ENCODE peak calls at places on chromosomes 5 and 9, in five cellular contexts. One of them, this sample, is unnamed.

GRCh38 chr9:10339152-10339551 is 273.6 kb downstream of the PTPRD start:
- DNase-seq in PC-3: no peak
- DNase-seq in T1000: no peak
- DNase-seq in stimulated activated CD4-positive, alpha-beta T cell treated with anti-CD3 and anti-CD28 coated beads, Interleukin-4, amount 100 ng/mL, for 1 hour: no peak
- DNase-seq in NCI-H460: no peak
- DNase-seq in this sample: no peak

GRCh38 chr5:75053286-75054109 is 1.1 kb upstream of the GCNT4 start:
- DNase-seq in PC-3: peak; percentile 55
- DNase-seq in T1000: peak; percentile 33
- DNase-seq in stimulated activated CD4-positive, alpha-beta T cell treated with anti-CD3 and anti-CD28 coated beads, Interleukin-4, amount 100 ng/mL, for 1 hour: peak; percentile 50
- DNase-seq in NCI-H460: peak; percentile 28
- DNase-seq in this sample: no peak

GRCh38 chr9:137918331-137919094 is 40.9 kb downstream of the CACNA1B start:
- DNase-seq in PC-3: no peak
- DNase-seq in T1000: no peak
- DNase-seq in stimulated activated CD4-positive, alpha-beta T cell treated with anti-CD3 and anti-CD28 coated beads, Interleukin-4, amount 100 ng/mL, for 1 hour: no peak
- DNase-seq in NCI-H460: no peak
- DNase-seq in this sample: peak; percentile 14

GRCh38 chr5:109917154-109917546 is 227.4 kb downstream of the MAN2A1 start:
- DNase-seq in PC-3: no peak
- DNase-seq in T1000: no peak
- DNase-seq in stimulated activated CD4-positive, alpha-beta T cell treated with anti-CD3 and anti-CD28 coated beads, Interleukin-4, amount 100 ng/mL, for 1 hour: no peak
- DNase-seq in NCI-H460: no peak
- DNase-seq in this sample: no peak

GRCh38 chr9:129878253-129878652 is 43.0 kb downstream of the USP20 start:
- DNase-seq in PC-3: no peak
- DNase-seq in T1000: no peak
- DNase-seq in stimulated activated CD4-positive, alpha-beta T cell treated with anti-CD3 and anti-CD28 coated beads, Interleukin-4, amount 100 ng/mL, for 1 hour: no peak
- DNase-seq in NCI-H460: no peak
- DNase-seq in this sample: no peak

GRCh38 chr5:148808864-148809642 is 17.4 kb upstream of the ADRB2 start:
- DNase-seq in PC-3: peak; percentile 74
- DNase-seq in T1000: no peak
- DNase-seq in stimulated activated CD4-positive, alpha-beta T cell treated with anti-CD3 and anti-CD28 coated beads, Interleukin-4, amount 100 ng/mL, for 1 hour: peak; percentile 26
- DNase-seq in NCI-H460: no peak
- DNase-seq in this sample: no peak

GRCh38 chr5:81789033-81789432 is 38.1 kb upstream of the SSBP2 start:
- DNase-seq in PC-3: peak; percentile 16
- DNase-seq in T1000: no peak
- DNase-seq in stimulated activated CD4-positive, alpha-beta T cell treated with anti-CD3 and anti-CD28 coated beads, Interleukin-4, amount 100 ng/mL, for 1 hour: no peak
- DNase-seq in NCI-H460: no peak
- DNase-seq in this sample: no peak

GRCh38 chr5:2039180-2039531 is 156.4 kb upstream of the IRX4 start:
- DNase-seq in PC-3: no peak
- DNase-seq in T1000: no peak
- DNase-seq in stimulated activated CD4-positive, alpha-beta T cell treated with anti-CD3 and anti-CD28 coated beads, Interleukin-4, amount 100 ng/mL, for 1 hour: no peak
- DNase-seq in NCI-H460: no peak
- DNase-seq in this sample: no peak

GRCh38 chr5:35803221-35803651 is 53.5 kb upstream of the IL7R start:
- DNase-seq in PC-3: no peak
- DNase-seq in T1000: peak; percentile 28
- DNase-seq in stimulated activated CD4-positive, alpha-beta T cell treated with anti-CD3 and anti-CD28 coated beads, Interleukin-4, amount 100 ng/mL, for 1 hour: no peak
- DNase-seq in NCI-H460: no peak
- DNase-seq in this sample: peak; percentile 58

GRCh38 chr9:12231832-12232231 is 461.4 kb upstream of the TYRP1 start:
- DNase-seq in PC-3: no peak
- DNase-seq in T1000: no peak
- DNase-seq in stimulated activated CD4-positive, alpha-beta T cell treated with anti-CD3 and anti-CD28 coated beads, Interleukin-4, amount 100 ng/mL, for 1 hour: no peak
- DNase-seq in NCI-H460: no peak
- DNase-seq in this sample: no peak

GRCh38 chr5:107817951-107818350 is 147.2 kb upstream of the EFNA5 start:
- DNase-seq in PC-3: no peak
- DNase-seq in T1000: no peak
- DNase-seq in stimulated activated CD4-positive, alpha-beta T cell treated with anti-CD3 and anti-CD28 coated beads, Interleukin-4, amount 100 ng/mL, for 1 hour: no peak
- DNase-seq in NCI-H460: no peak
- DNase-seq in this sample: no peak

GRCh38 chr5:36238896-36239295 is 2.8 kb downstream of the NADK2 start:
- DNase-seq in PC-3: no peak
- DNase-seq in T1000: no peak
- DNase-seq in stimulated activated CD4-positive, alpha-beta T cell treated with anti-CD3 and anti-CD28 coated beads, Interleukin-4, amount 100 ng/mL, for 1 hour: no peak
- DNase-seq in NCI-H460: no peak
- DNase-seq in this sample: no peak

GRCh38 chr9:73162987-73163763 is 11.5 kb downstream of the ANXA1 start:
- DNase-seq in PC-3: no peak
- DNase-seq in T1000: no peak
- DNase-seq in stimulated activated CD4-positive, alpha-beta T cell treated with anti-CD3 and anti-CD28 coated beads, Interleukin-4, amount 100 ng/mL, for 1 hour: no peak
- DNase-seq in NCI-H460: no peak
- DNase-seq in this sample: no peak

GRCh38 chr5:38208782-38209378 is 49.5 kb upstream of the EGFLAM start:
- DNase-seq in PC-3: peak; percentile 74
- DNase-seq in T1000: no peak
- DNase-seq in stimulated activated CD4-positive, alpha-beta T cell treated with anti-CD3 and anti-CD28 coated beads, Interleukin-4, amount 100 ng/mL, for 1 hour: no peak
- DNase-seq in NCI-H460: peak; percentile 61
- DNase-seq in this sample: peak; percentile 45

GRCh38 chr9:3960661-3961144 is 339.2 kb downstream of the GLIS3 start:
- DNase-seq in PC-3: peak; percentile 59
- DNase-seq in T1000: no peak
- DNase-seq in stimulated activated CD4-positive, alpha-beta T cell treated with anti-CD3 and anti-CD28 coated beads, Interleukin-4, amount 100 ng/mL, for 1 hour: no peak
- DNase-seq in NCI-H460: no peak
- DNase-seq in this sample: no peak

GRCh38 chr9:27194401-27195091 is 85.5 kb downstream of the TEK start:
- DNase-seq in PC-3: peak; percentile 72
- DNase-seq in T1000: no peak
- DNase-seq in stimulated activated CD4-positive, alpha-beta T cell treated with anti-CD3 and anti-CD28 coated beads, Interleukin-4, amount 100 ng/mL, for 1 hour: no peak
- DNase-seq in NCI-H460: no peak
- DNase-seq in this sample: no peak

GRCh38 chr5:168317521-168318147 is 26.2 kb downstream of the WWC1 start:
- DNase-seq in PC-3: peak; percentile 74
- DNase-seq in T1000: peak; percentile 64
- DNase-seq in stimulated activated CD4-positive, alpha-beta T cell treated with anti-CD3 and anti-CD28 coated beads, Interleukin-4, amount 100 ng/mL, for 1 hour: no peak
- DNase-seq in NCI-H460: peak; percentile 94
- DNase-seq in this sample: no peak

GRCh38 chr5:65986050-65986451 is 59.7 kb downstream of the ERBIN start:
- DNase-seq in PC-3: peak; percentile 43
- DNase-seq in T1000: no peak
- DNase-seq in stimulated activated CD4-positive, alpha-beta T cell treated with anti-CD3 and anti-CD28 coated beads, Interleukin-4, amount 100 ng/mL, for 1 hour: no peak
- DNase-seq in NCI-H460: no peak
- DNase-seq in this sample: no peak

GRCh38 chr5:157541452-157542118 is 34.0 kb downstream of the ADAM19 start:
- DNase-seq in PC-3: no peak
- DNase-seq in T1000: no peak
- DNase-seq in stimulated activated CD4-positive, alpha-beta T cell treated with anti-CD3 and anti-CD28 coated beads, Interleukin-4, amount 100 ng/mL, for 1 hour: no peak
- DNase-seq in NCI-H460: no peak
- DNase-seq in this sample: no peak

GRCh38 chr5:65854931-65855330 is 71.4 kb upstream of the ERBIN start:
- DNase-seq in PC-3: no peak
- DNase-seq in T1000: no peak
- DNase-seq in stimulated activated CD4-positive, alpha-beta T cell treated with anti-CD3 and anti-CD28 coated beads, Interleukin-4, amount 100 ng/mL, for 1 hour: no peak
- DNase-seq in NCI-H460: no peak
- DNase-seq in this sample: no peak

GRCh38 chr5:154199671-154200220 is 9.2 kb downstream of the GALNT10 start:
- DNase-seq in PC-3: no peak
- DNase-seq in T1000: no peak
- DNase-seq in stimulated activated CD4-positive, alpha-beta T cell treated with anti-CD3 and anti-CD28 coated beads, Interleukin-4, amount 100 ng/mL, for 1 hour: no peak
- DNase-seq in NCI-H460: no peak
- DNase-seq in this sample: no peak

GRCh38 chr9:70043689-70044449 is at the start of gene MAMDC2:
- DNase-seq in PC-3: no peak
- DNase-seq in T1000: no peak
- DNase-seq in stimulated activated CD4-positive, alpha-beta T cell treated with anti-CD3 and anti-CD28 coated beads, Interleukin-4, amount 100 ng/mL, for 1 hour: no peak
- DNase-seq in NCI-H460: no peak
- DNase-seq in this sample: no peak

GRCh38 chr9:134293031-134293521 is 33.2 kb upstream of the RXRA start:
- DNase-seq in PC-3: no peak
- DNase-seq in T1000: no peak
- DNase-seq in stimulated activated CD4-positive, alpha-beta T cell treated with anti-CD3 and anti-CD28 coated beads, Interleukin-4, amount 100 ng/mL, for 1 hour: no peak
- DNase-seq in NCI-H460: no peak
- DNase-seq in this sample: no peak

GRCh38 chr5:168329302-168329701 is 37.9 kb downstream of the WWC1 start:
- DNase-seq in PC-3: peak; percentile 57
- DNase-seq in T1000: no peak
- DNase-seq in stimulated activated CD4-positive, alpha-beta T cell treated with anti-CD3 and anti-CD28 coated beads, Interleukin-4, amount 100 ng/mL, for 1 hour: no peak
- DNase-seq in NCI-H460: no peak
- DNase-seq in this sample: no peak

GRCh38 chr5:76310208-76310607 is 92.9 kb upstream of the IQGAP2 start:
- DNase-seq in PC-3: no peak
- DNase-seq in T1000: no peak
- DNase-seq in stimulated activated CD4-positive, alpha-beta T cell treated with anti-CD3 and anti-CD28 coated beads, Interleukin-4, amount 100 ng/mL, for 1 hour: no peak
- DNase-seq in NCI-H460: no peak
- DNase-seq in this sample: no peak

GRCh38 chr5:33816791-33817190 is 75.0 kb downstream of the ADAMTS12 start:
- DNase-seq in PC-3: peak; percentile 32
- DNase-seq in T1000: no peak
- DNase-seq in stimulated activated CD4-positive, alpha-beta T cell treated with anti-CD3 and anti-CD28 coated beads, Interleukin-4, amount 100 ng/mL, for 1 hour: no peak
- DNase-seq in NCI-H460: no peak
- DNase-seq in this sample: no peak

GRCh38 chr9:110357510-110357909 is 19.8 kb upstream of the TXNDC8 start:
- DNase-seq in PC-3: peak; percentile 26
- DNase-seq in T1000: no peak
- DNase-seq in stimulated activated CD4-positive, alpha-beta T cell treated with anti-CD3 and anti-CD28 coated beads, Interleukin-4, amount 100 ng/mL, for 1 hour: no peak
- DNase-seq in NCI-H460: no peak
- DNase-seq in this sample: no peak

GRCh38 chr5:151459680-151460079 is 12.3 kb downstream of the SLC36A1 start:
- DNase-seq in PC-3: no peak
- DNase-seq in T1000: no peak
- DNase-seq in stimulated activated CD4-positive, alpha-beta T cell treated with anti-CD3 and anti-CD28 coated beads, Interleukin-4, amount 100 ng/mL, for 1 hour: no peak
- DNase-seq in NCI-H460: no peak
- DNase-seq in this sample: no peak